ENCODE peak calls at places on chromosomes 7 and 10, in six cellular contexts. One of them, this sample, is unnamed.

GRCh38 chr7:98362517-98362916 is 38.4 kb downstream of the BAIAP2L1 start:
- DNase-seq in stimulated activated CD4-positive, alpha-beta T cell treated with anti-CD3 and anti-CD28 coated beads, Interleukin-1b, Interleukin-23, amount 100 ng/mL, for 1 hour: no peak
- DNase-seq in AG08395: no peak
- DNase-seq in PC-9: no peak
- DNase-seq in cardiac muscle cell: no peak
- DNase-seq in endothelial cell: no peak
- DNase-seq in this sample: no peak

GRCh38 chr7:101173752-101174244 is 6.3 kb downstream of the NAT16 start:
- DNase-seq in stimulated activated CD4-positive, alpha-beta T cell treated with anti-CD3 and anti-CD28 coated beads, Interleukin-1b, Interleukin-23, amount 100 ng/mL, for 1 hour: no peak
- DNase-seq in AG08395: peak
- DNase-seq in endothelial cell: peak
- DNase-seq in PC-9: peak
- DNase-seq in cardiac muscle cell: peak
- DNase-seq in this sample: peak

GRCh38 chr10:13769926-13770325 is 183.2 kb downstream of the PRPF18 start:
- DNase-seq in stimulated activated CD4-positive, alpha-beta T cell treated with anti-CD3 and anti-CD28 coated beads, Interleukin-1b, Interleukin-23, amount 100 ng/mL, for 1 hour: no peak
- DNase-seq in PC-9: peak
- DNase-seq in cardiac muscle cell: peak
- DNase-seq in AG08395: no peak
- DNase-seq in endothelial cell: no peak
- DNase-seq in this sample: no peak

GRCh38 chr7:137642467-137642866 is 204.3 kb downstream of the DGKI start:
- DNase-seq in endothelial cell: no peak
- DNase-seq in PC-9: no peak
- DNase-seq in stimulated activated CD4-positive, alpha-beta T cell treated with anti-CD3 and anti-CD28 coated beads, Interleukin-1b, Interleukin-23, amount 100 ng/mL, for 1 hour: no peak
- DNase-seq in AG08395: peak
- DNase-seq in cardiac muscle cell: no peak
- DNase-seq in this sample: no peak

GRCh38 chr10:133091316-133091715 is 3.6 kb downstream of the ADGRA1 start:
- DNase-seq in stimulated activated CD4-positive, alpha-beta T cell treated with anti-CD3 and anti-CD28 coated beads, Interleukin-1b, Interleukin-23, amount 100 ng/mL, for 1 hour: no peak
- DNase-seq in endothelial cell: no peak
- DNase-seq in AG08395: no peak
- DNase-seq in PC-9: no peak
- DNase-seq in cardiac muscle cell: no peak
- DNase-seq in this sample: no peak

GRCh38 chr10:88114368-88114767 is 250.9 kb downstream of the PTEN start:
- DNase-seq in cardiac muscle cell: peak
- DNase-seq in endothelial cell: peak
- DNase-seq in PC-9: no peak
- DNase-seq in stimulated activated CD4-positive, alpha-beta T cell treated with anti-CD3 and anti-CD28 coated beads, Interleukin-1b, Interleukin-23, amount 100 ng/mL, for 1 hour: no peak
- DNase-seq in AG08395: no peak
- DNase-seq in this sample: no peak

GRCh38 chr10:115895196-115895595 is 377.8 kb downstream of the GFRA1 start:
- DNase-seq in stimulated activated CD4-positive, alpha-beta T cell treated with anti-CD3 and anti-CD28 coated beads, Interleukin-1b, Interleukin-23, amount 100 ng/mL, for 1 hour: no peak
- DNase-seq in AG08395: no peak
- DNase-seq in PC-9: no peak
- DNase-seq in endothelial cell: no peak
- DNase-seq in cardiac muscle cell: no peak
- DNase-seq in this sample: no peak

GRCh38 chr10:43355749-43356371 is 15.6 kb upstream of the FXYD4 start:
- DNase-seq in PC-9: peak
- DNase-seq in cardiac muscle cell: no peak
- DNase-seq in stimulated activated CD4-positive, alpha-beta T cell treated with anti-CD3 and anti-CD28 coated beads, Interleukin-1b, Interleukin-23, amount 100 ng/mL, for 1 hour: no peak
- DNase-seq in AG08395: no peak
- DNase-seq in endothelial cell: no peak
- DNase-seq in this sample: no peak

GRCh38 chr7:82017334-82017943 is 247.6 kb upstream of the HGF start:
- DNase-seq in AG08395: peak
- DNase-seq in cardiac muscle cell: peak
- DNase-seq in endothelial cell: no peak
- DNase-seq in PC-9: no peak
- DNase-seq in stimulated activated CD4-positive, alpha-beta T cell treated with anti-CD3 and anti-CD28 coated beads, Interleukin-1b, Interleukin-23, amount 100 ng/mL, for 1 hour: no peak
- DNase-seq in this sample: no peak

GRCh38 chr7:157337316-157338149 is 729 bp downstream of the DNAJB6 start:
- DNase-seq in stimulated activated CD4-positive, alpha-beta T cell treated with anti-CD3 and anti-CD28 coated beads, Interleukin-1b, Interleukin-23, amount 100 ng/mL, for 1 hour: peak
- DNase-seq in cardiac muscle cell: peak
- DNase-seq in PC-9: peak
- DNase-seq in endothelial cell: peak
- DNase-seq in AG08395: peak
- DNase-seq in this sample: peak

GRCh38 chr7:133053321-133053891 is 28.5 kb downstream of the CHCHD3 start:
- DNase-seq in endothelial cell: no peak
- DNase-seq in AG08395: peak
- DNase-seq in cardiac muscle cell: peak
- DNase-seq in stimulated activated CD4-positive, alpha-beta T cell treated with anti-CD3 and anti-CD28 coated beads, Interleukin-1b, Interleukin-23, amount 100 ng/mL, for 1 hour: no peak
- DNase-seq in PC-9: no peak
- DNase-seq in this sample: no peak

GRCh38 chr10:58137813-58138212 is 129.9 kb downstream of the IPMK start:
- DNase-seq in cardiac muscle cell: no peak
- DNase-seq in stimulated activated CD4-positive, alpha-beta T cell treated with anti-CD3 and anti-CD28 coated beads, Interleukin-1b, Interleukin-23, amount 100 ng/mL, for 1 hour: no peak
- DNase-seq in endothelial cell: no peak
- DNase-seq in PC-9: no peak
- DNase-seq in AG08395: no peak
- DNase-seq in this sample: no peak

GRCh38 chr7:102260856-102261255 is 25.8 kb upstream of the SH2B2 start:
- DNase-seq in AG08395: peak
- DNase-seq in endothelial cell: no peak
- DNase-seq in PC-9: no peak
- DNase-seq in stimulated activated CD4-positive, alpha-beta T cell treated with anti-CD3 and anti-CD28 coated beads, Interleukin-1b, Interleukin-23, amount 100 ng/mL, for 1 hour: no peak
- DNase-seq in cardiac muscle cell: peak
- DNase-seq in this sample: no peak

GRCh38 chr7:44048031-44048795 is 3.7 kb downstream of the DBNL start:
- DNase-seq in PC-9: no peak
- DNase-seq in stimulated activated CD4-positive, alpha-beta T cell treated with anti-CD3 and anti-CD28 coated beads, Interleukin-1b, Interleukin-23, amount 100 ng/mL, for 1 hour: no peak
- DNase-seq in AG08395: no peak
- DNase-seq in endothelial cell: no peak
- DNase-seq in cardiac muscle cell: no peak
- DNase-seq in this sample: no peak

GRCh38 chr10:84194424-84195043 is at the start of gene CDHR1:
- DNase-seq in PC-9: no peak
- DNase-seq in endothelial cell: peak
- DNase-seq in AG08395: peak
- DNase-seq in cardiac muscle cell: peak
- DNase-seq in stimulated activated CD4-positive, alpha-beta T cell treated with anti-CD3 and anti-CD28 coated beads, Interleukin-1b, Interleukin-23, amount 100 ng/mL, for 1 hour: no peak
- DNase-seq in this sample: peak

GRCh38 chr10:123027861-123028260 is 19.1 kb downstream of the ACADSB start:
- DNase-seq in AG08395: no peak
- DNase-seq in stimulated activated CD4-positive, alpha-beta T cell treated with anti-CD3 and anti-CD28 coated beads, Interleukin-1b, Interleukin-23, amount 100 ng/mL, for 1 hour: no peak
- DNase-seq in endothelial cell: no peak
- DNase-seq in PC-9: no peak
- DNase-seq in cardiac muscle cell: no peak
- DNase-seq in this sample: no peak

GRCh38 chr7:17625038-17625437 is 315.3 kb downstream of the SNX13 start:
- DNase-seq in PC-9: no peak
- DNase-seq in cardiac muscle cell: peak
- DNase-seq in stimulated activated CD4-positive, alpha-beta T cell treated with anti-CD3 and anti-CD28 coated beads, Interleukin-1b, Interleukin-23, amount 100 ng/mL, for 1 hour: no peak
- DNase-seq in endothelial cell: no peak
- DNase-seq in AG08395: peak
- DNase-seq in this sample: no peak

GRCh38 chr10:77320852-77321496 is 316.6 kb downstream of the KCNMA1 start:
- DNase-seq in endothelial cell: no peak
- DNase-seq in cardiac muscle cell: peak
- DNase-seq in PC-9: no peak
- DNase-seq in AG08395: peak
- DNase-seq in stimulated activated CD4-positive, alpha-beta T cell treated with anti-CD3 and anti-CD28 coated beads, Interleukin-1b, Interleukin-23, amount 100 ng/mL, for 1 hour: no peak
- DNase-seq in this sample: no peak

GRCh38 chr7:2037301-2037804 is 195.4 kb downstream of the MAD1L1 start:
- DNase-seq in AG08395: peak
- DNase-seq in stimulated activated CD4-positive, alpha-beta T cell treated with anti-CD3 and anti-CD28 coated beads, Interleukin-1b, Interleukin-23, amount 100 ng/mL, for 1 hour: no peak
- DNase-seq in cardiac muscle cell: no peak
- DNase-seq in endothelial cell: no peak
- DNase-seq in PC-9: no peak
- DNase-seq in this sample: no peak

GRCh38 chr7:44466300-44467216 is 23.9 kb downstream of the NUDCD3 start:
- DNase-seq in stimulated activated CD4-positive, alpha-beta T cell treated with anti-CD3 and anti-CD28 coated beads, Interleukin-1b, Interleukin-23, amount 100 ng/mL, for 1 hour: no peak
- DNase-seq in AG08395: no peak
- DNase-seq in cardiac muscle cell: peak
- DNase-seq in PC-9: no peak
- DNase-seq in endothelial cell: no peak
- DNase-seq in this sample: no peak

GRCh38 chr7:143289421-143289820 is 1.3 kb downstream of the CASP2 start:
- DNase-seq in stimulated activated CD4-positive, alpha-beta T cell treated with anti-CD3 and anti-CD28 coated beads, Interleukin-1b, Interleukin-23, amount 100 ng/mL, for 1 hour: no peak
- DNase-seq in cardiac muscle cell: no peak
- DNase-seq in endothelial cell: no peak
- DNase-seq in PC-9: no peak
- DNase-seq in AG08395: no peak
- DNase-seq in this sample: no peak

GRCh38 chr7:142808461-142808801 is 37.7 kb downstream of the PRSS2 start:
- DNase-seq in cardiac muscle cell: no peak
- DNase-seq in AG08395: no peak
- DNase-seq in PC-9: no peak
- DNase-seq in stimulated activated CD4-positive, alpha-beta T cell treated with anti-CD3 and anti-CD28 coated beads, Interleukin-1b, Interleukin-23, amount 100 ng/mL, for 1 hour: no peak
- DNase-seq in endothelial cell: no peak
- DNase-seq in this sample: no peak

GRCh38 chr7:125611582-125611981 is 682.0 kb upstream of the POT1 start:
- DNase-seq in stimulated activated CD4-positive, alpha-beta T cell treated with anti-CD3 and anti-CD28 coated beads, Interleukin-1b, Interleukin-23, amount 100 ng/mL, for 1 hour: no peak
- DNase-seq in AG08395: no peak
- DNase-seq in endothelial cell: no peak
- DNase-seq in cardiac muscle cell: no peak
- DNase-seq in PC-9: no peak
- DNase-seq in this sample: no peak

GRCh38 chr10:14253079-14253478 is 77.6 kb downstream of the FRMD4A start:
- DNase-seq in endothelial cell: no peak
- DNase-seq in PC-9: no peak
- DNase-seq in AG08395: no peak
- DNase-seq in cardiac muscle cell: no peak
- DNase-seq in stimulated activated CD4-positive, alpha-beta T cell treated with anti-CD3 and anti-CD28 coated beads, Interleukin-1b, Interleukin-23, amount 100 ng/mL, for 1 hour: no peak
- DNase-seq in this sample: no peak

GRCh38 chr10:970311-971149 is 17.7 kb upstream of the GTPBP4 start:
- DNase-seq in AG08395: peak
- DNase-seq in stimulated activated CD4-positive, alpha-beta T cell treated with anti-CD3 and anti-CD28 coated beads, Interleukin-1b, Interleukin-23, amount 100 ng/mL, for 1 hour: no peak
- DNase-seq in cardiac muscle cell: peak
- DNase-seq in endothelial cell: no peak
- DNase-seq in PC-9: no peak
- DNase-seq in this sample: no peak

GRCh38 chr10:1209355-1209979 is 153.3 kb downstream of the WDR37 start:
- DNase-seq in stimulated activated CD4-positive, alpha-beta T cell treated with anti-CD3 and anti-CD28 coated beads, Interleukin-1b, Interleukin-23, amount 100 ng/mL, for 1 hour: no peak
- DNase-seq in endothelial cell: no peak
- DNase-seq in PC-9: no peak
- DNase-seq in AG08395: no peak
- DNase-seq in cardiac muscle cell: no peak
- DNase-seq in this sample: no peak

GRCh38 chr7:116251675-116252074 is 41.3 kb downstream of the TES start:
- DNase-seq in PC-9: no peak
- DNase-seq in AG08395: no peak
- DNase-seq in endothelial cell: no peak
- DNase-seq in stimulated activated CD4-positive, alpha-beta T cell treated with anti-CD3 and anti-CD28 coated beads, Interleukin-1b, Interleukin-23, amount 100 ng/mL, for 1 hour: no peak
- DNase-seq in cardiac muscle cell: no peak
- DNase-seq in this sample: no peak

GRCh38 chr7:100521076-100521475 is 17.9 kb upstream of the AGFG2 start:
- DNase-seq in endothelial cell: no peak
- DNase-seq in AG08395: no peak
- DNase-seq in stimulated activated CD4-positive, alpha-beta T cell treated with anti-CD3 and anti-CD28 coated beads, Interleukin-1b, Interleukin-23, amount 100 ng/mL, for 1 hour: no peak
- DNase-seq in cardiac muscle cell: no peak
- DNase-seq in PC-9: no peak
- DNase-seq in this sample: no peak

GRCh38 chr10:104340099-104340594 is 1.9 kb upstream of the ITPRIP start:
- DNase-seq in cardiac muscle cell: no peak
- DNase-seq in endothelial cell: no peak
- DNase-seq in stimulated activated CD4-positive, alpha-beta T cell treated with anti-CD3 and anti-CD28 coated beads, Interleukin-1b, Interleukin-23, amount 100 ng/mL, for 1 hour: no peak
- DNase-seq in PC-9: no peak
- DNase-seq in AG08395: no peak
- DNase-seq in this sample: no peak

GRCh38 chr10:549391-549790 is 140.1 kb downstream of the DIP2C start:
- DNase-seq in PC-9: no peak
- DNase-seq in cardiac muscle cell: no peak
- DNase-seq in stimulated activated CD4-positive, alpha-beta T cell treated with anti-CD3 and anti-CD28 coated beads, Interleukin-1b, Interleukin-23, amount 100 ng/mL, for 1 hour: no peak
- DNase-seq in AG08395: no peak
- DNase-seq in endothelial cell: no peak
- DNase-seq in this sample: no peak

This sample was measured in upper lobe of left lung.